ENCODE peak calls at places on chromosomes 4 and X, in seven cellular contexts. A, S, M, G, O, V and B are unnamed samples.

GRCh38 chr4:118112647-118113046 is 78.4 kb downstream of the NDST3 start:
- DNase-seq in V (no peak), S (no peak), O (peak), M (no peak), A (no peak), G (no peak), B (no peak)

GRCh38 chr4:183906736-183907651 is 1.9 kb downstream of the STOX2 start:
- DNase-seq in G (peak), M (no peak), A (no peak), S (peak), O (no peak), V (no peak), B (no peak)

GRCh38 chr4:58833126-58833525 is 1722.9 kb upstream of the IGFBP7 start:
- DNase-seq in S (no peak), V (no peak), M (no peak), O (no peak), G (no peak), A (no peak), B (no peak)

GRCh38 chr4:185470503-185471195 is 884 bp downstream of the CCDC110 start:
- DNase-seq in G (peak), V (peak), M (peak), O (peak), A (peak), S (no peak), B (peak)

GRCh38 chrX:56232221-56233082 is at the start of gene KLF8:
- DNase-seq in V (no peak), S (peak), M (peak), G (peak), O (no peak), A (peak), B (no peak)

GRCh38 chrX:110341189-110342035 is 17.2 kb upstream of the RTL9 start:
- DNase-seq in V (no peak), G (no peak), O (peak), S (no peak), A (no peak), M (no peak), B (no peak)

GRCh38 chrX:16851421-16851820 is 18.7 kb downstream of the RBBP7 start:
- DNase-seq in G (no peak), V (no peak), S (no peak), A (no peak), O (peak), M (no peak), B (no peak)

GRCh38 chr4:1978741-1979476 is 29.9 kb downstream of the NELFA start:
- DNase-seq in G (no peak), O (no peak), S (no peak), V (no peak), A (no peak), M (no peak), B (no peak)

GRCh38 chrX:65300104-65300809 is 234.3 kb downstream of the LAS1L start:
- DNase-seq in S (no peak), M (no peak), V (no peak), O (no peak), G (no peak), A (no peak), B (peak)

GRCh38 chr4:95532305-95532704 is 16.5 kb downstream of the UNC5C start:
- DNase-seq in O (no peak), M (no peak), A (no peak), V (no peak), S (no peak), G (no peak), B (no peak)

GRCh38 chr4:27003602-27004238 is 143.1 kb downstream of the STIM2 start:
- DNase-seq in G (no peak), S (no peak), V (no peak), O (peak), A (no peak), M (peak), B (no peak)

GRCh38 chrX:100625985-100626491 is 10.6 kb downstream of the TSPAN6 start:
- DNase-seq in M (no peak), S (no peak), V (no peak), O (no peak), G (no peak), A (peak), B (no peak)

GRCh38 chr4:25759101-25759500 is 103.5 kb downstream of the SLC34A2 start:
- DNase-seq in V (no peak), S (no peak), G (no peak), A (no peak), M (no peak), O (no peak), B (no peak)

GRCh38 chr4:139528377-139529005 is 27.5 kb downstream of the SETD7 start:
- DNase-seq in V (no peak), A (no peak), O (peak), S (no peak), M (no peak), G (peak), B (no peak)

GRCh38 chr4:2937986-2938385 is 25.2 kb downstream of the NOP14 start:
- DNase-seq in V (no peak), G (no peak), S (no peak), M (no peak), A (no peak), O (no peak), B (no peak)

GRCh38 chr4:82099863-82100579 is 273.8 kb downstream of the HNRNPD start:
- DNase-seq in G (no peak), A (no peak), S (no peak), V (no peak), M (no peak), O (no peak), B (no peak)

GRCh38 chr4:1550122-1551070 is 133.7 kb downstream of the FAM53A start:
- DNase-seq in M (no peak), G (peak), O (no peak), A (no peak), S (no peak), V (no peak), B (no peak)

GRCh38 chr4:8556341-8557150 is 23.6 kb upstream of the GPR78 start:
- DNase-seq in O (peak), A (no peak), S (no peak), M (no peak), G (no peak), V (no peak), B (no peak)

GRCh38 chr4:140163029-140163810 is 9.2 kb upstream of the MAML3 start:
- DNase-seq in S (no peak), G (no peak), A (no peak), M (no peak), V (no peak), O (peak), B (no peak)

GRCh38 chr4:102263024-102263787 is 82.1 kb downstream of the SLC39A8 start:
- DNase-seq in V (no peak), A (peak), G (no peak), S (no peak), O (peak), M (no peak), B (peak)

GRCh38 chr4:81786063-81786763 is 314.5 kb upstream of the RASGEF1B start:
- DNase-seq in A (no peak), O (no peak), V (no peak), M (no peak), S (no peak), G (no peak), B (no peak)

GRCh38 chrX:17046478-17047097 is 100.1 kb downstream of the REPS2 start:
- DNase-seq in S (peak), A (peak), M (peak), V (peak), O (peak), G (peak), B (peak)

GRCh38 chr4:173273956-173274355 is 60.2 kb downstream of the HMGB2 start:
- DNase-seq in S (no peak), A (no peak), G (no peak), V (no peak), O (no peak), M (no peak), B (no peak)

GRCh38 chr4:77170926-77171325 is 13.9 kb downstream of the CCNG2 start:
- DNase-seq in O (no peak), G (no peak), A (no peak), S (no peak), V (no peak), M (no peak), B (no peak)

GRCh38 chr4:152571296-152571695 is 35.4 kb upstream of the FBXW7 start:
- DNase-seq in M (no peak), V (no peak), A (no peak), O (no peak), G (no peak), S (no peak), B (no peak)

GRCh38 chr4:100246697-100247096 is 56.4 kb upstream of the DDIT4L start:
- DNase-seq in M (no peak), O (no peak), S (no peak), V (no peak), A (no peak), G (no peak), B (no peak)

GRCh38 chr4:78168029-78168428 is 110.9 kb downstream of the FRAS1 start:
- DNase-seq in V (no peak), M (no peak), S (no peak), G (no peak), O (no peak), A (no peak), B (no peak)

GRCh38 chr4:119570401-119570800 is 58.2 kb downstream of the PDE5A start:
- DNase-seq in O (peak), S (no peak), M (no peak), G (no peak), V (no peak), A (no peak), B (no peak)

GRCh38 chr4:95165926-95166524 is 382.7 kb downstream of the UNC5C start:
- DNase-seq in M (no peak), O (peak), S (peak), A (peak), V (no peak), G (no peak), B (peak)

GRCh38 chrX:55142206-55142918 is 53.5 kb downstream of the PAGE2 start:
- DNase-seq in S (no peak), G (no peak), A (no peak), V (no peak), M (no peak), O (no peak), B (peak)

GRCh38 chr4:59044316-59044715 is 1934.1 kb upstream of the IGFBP7 start:
- DNase-seq in O (no peak), A (no peak), V (no peak), G (no peak), M (no peak), S (no peak), B (no peak)

GRCh38 chr4:20313237-20314030 is 61.7 kb downstream of the SLIT2 start:
- DNase-seq in G (peak), V (no peak), S (peak), M (no peak), O (no peak), A (no peak), B (peak)